ENCODE peak calls at places on chromosomes 12 and 14, in nine cellular contexts. Y is IMR-90, X is right cardiac atrium, L is heart left ventricle, T is aorta, P is neuronal stem cell, F is HepG2, D is fibroblast of lung, M is HAP-1. K is an unnamed sample. For H3K4me1, the result is how much of the 10 kb centered on the place peaks cover.

GRCh38 chr12:52530905-52531304 is 10.7 kb upstream of the KRT5 start:
- DNase-seq in Y (no peak), X (no peak), L (no peak), T (peak), P (no peak), F (no peak), D (no peak), M (no peak), K (no peak)

GRCh38 chr14:69879175-69880047 is at the start of gene SMOC1:
- DNase-seq in Y (peak), X (peak), L (peak), T (peak), P (peak), F (peak), D (peak), M (peak), K (no peak)

GRCh38 chr12:46214668-46215429 is 54.0 kb downstream of the SLC38A1 start:
- DNase-seq in Y (peak), X (peak), L (no peak), T (no peak), P (no peak), F (no peak), D (no peak), M (no peak), K (no peak)

GRCh38 chr12:117889098-117889497 is 79.7 kb downstream of the KSR2 start:
- DNase-seq in Y (no peak), X (no peak), L (no peak), T (no peak), P (no peak), F (no peak), D (no peak), M (no peak), K (no peak)

GRCh38 chr14:54776361-54777001 is 126.1 kb downstream of the GCH1 start:
- DNase-seq in Y (peak), X (peak), L (peak), T (peak), P (no peak), F (no peak), D (peak), M (no peak), K (no peak)

GRCh38 chr12:112252184-112252583 is 126.8 kb downstream of the TRAFD1 start:
- DNase-seq in Y (peak), X (no peak), L (no peak), T (no peak), P (no peak), F (no peak), D (peak), M (no peak), K (no peak)

GRCh38 chr12:58253663-58254062 is 312.3 kb downstream of the ATP23 start:
- DNase-seq in Y (no peak), X (no peak), L (no peak), T (no peak), P (no peak), F (no peak), D (no peak), M (no peak), K (no peak)

GRCh38 chr14:100845341-100845740 is 19.4 kb downstream of the MEG3 start:
- DNase-seq in Y (no peak), X (peak), L (no peak), T (peak), P (no peak), F (no peak), D (no peak), M (no peak), K (no peak)

GRCh38 chr12:104603545-104603973 is 146.8 kb downstream of the CHST11 start:
- DNase-seq in Y (peak), X (no peak), L (no peak), T (no peak), P (no peak), F (no peak), D (peak), M (no peak), K (no peak)
- H3K4me1 ChIP-seq in Y (under half), X (under half), L (under half), T (under half), P (under half), F (under half), D (under half), M (under half), K (under half)

DNA sequence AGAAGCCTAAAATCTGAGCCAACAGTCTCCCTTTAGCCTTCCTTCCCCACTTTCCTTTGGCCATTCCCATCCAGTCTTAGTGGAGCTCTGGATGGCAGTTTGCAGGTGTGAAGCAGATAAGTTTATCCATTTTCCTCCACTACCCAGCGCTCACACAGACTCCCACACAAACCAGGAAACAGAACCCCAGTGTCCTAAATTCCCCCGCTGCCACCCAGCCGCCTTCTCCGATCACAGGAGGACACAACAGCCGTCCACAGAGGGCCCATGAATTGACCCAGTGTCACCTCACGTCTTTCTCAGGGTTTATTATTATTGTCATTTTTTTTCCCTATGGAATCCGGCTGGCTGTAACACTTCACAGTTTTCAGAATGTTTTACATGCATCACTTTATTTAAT is 16.4 kb downstream of the CD9 start:
- DNase-seq in Y (no peak), X (peak), L (no peak), T (no peak), P (no peak), F (no peak), D (no peak), M (no peak), K (no peak)
- H3K4me3 ChIP-seq in Y (no peak), X (no peak), L (no peak), T (no peak), P (no peak), F (no peak), D (no peak), M (no peak), K (no peak)

DNA sequence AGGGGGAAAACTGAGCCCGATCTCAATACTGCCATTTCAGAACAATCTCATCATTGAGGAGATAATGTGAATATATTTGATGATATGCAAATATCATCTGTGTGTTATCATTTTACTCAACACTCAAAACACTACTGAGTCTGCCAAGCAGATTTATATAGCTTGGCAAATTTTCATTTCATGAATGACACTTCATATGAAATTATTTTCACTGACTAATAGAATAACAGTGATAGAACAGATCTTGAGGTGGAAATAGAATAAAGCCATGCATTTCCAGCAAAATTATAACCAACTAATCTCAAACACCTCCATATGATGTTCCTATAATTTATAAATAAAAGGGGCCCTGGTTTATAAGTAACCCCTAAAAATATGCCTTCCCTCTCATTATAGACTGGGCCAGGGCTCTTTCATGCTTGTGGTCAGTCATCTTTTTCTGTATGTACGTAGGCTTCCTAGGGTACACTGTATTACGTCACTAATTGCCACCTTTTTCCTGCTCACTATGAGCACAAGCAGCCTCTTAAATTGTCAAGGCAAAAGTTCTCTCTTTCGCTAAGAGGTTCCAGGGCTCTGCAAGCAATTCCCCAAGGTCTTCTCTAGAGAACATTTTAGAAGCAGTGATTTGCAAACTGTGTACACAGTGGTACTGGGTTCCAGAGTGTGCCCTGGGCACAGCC is 197.1 kb upstream of the FOXN3 start:
- DNase-seq in Y (no peak), X (no peak), L (no peak), T (no peak), P (no peak), F (no peak), D (no peak), M (no peak), K (no peak)
- H3K4me1 ChIP-seq in Y (under half), X (under half), L (under half), T (under half), P (under half), F (under half), D (under half), M (under half), K (under half)

GRCh38 chr14:75282166-75282547 is 3.5 kb downstream of the FOS start:
- DNase-seq in Y (peak), X (no peak), L (no peak), T (no peak), P (no peak), F (no peak), D (peak), M (no peak), K (no peak)
- H3K4me3 ChIP-seq in Y (no peak), X (no peak), L (peak), T (no peak), P (no peak), F (no peak), D (no peak), M (no peak), K (no peak)

GRCh38 chr14:98835825-98836100 is 436.2 kb downstream of the BCL11B start:
- DNase-seq in Y (no peak), X (no peak), L (no peak), T (no peak), P (no peak), F (no peak), D (no peak), M (no peak), K (no peak)
- H3K4me1 ChIP-seq in Y (under half), X (under half), L (under half), T (under half), P (under half), F (under half), D (under half), M (under half), K (under half)

DNA sequence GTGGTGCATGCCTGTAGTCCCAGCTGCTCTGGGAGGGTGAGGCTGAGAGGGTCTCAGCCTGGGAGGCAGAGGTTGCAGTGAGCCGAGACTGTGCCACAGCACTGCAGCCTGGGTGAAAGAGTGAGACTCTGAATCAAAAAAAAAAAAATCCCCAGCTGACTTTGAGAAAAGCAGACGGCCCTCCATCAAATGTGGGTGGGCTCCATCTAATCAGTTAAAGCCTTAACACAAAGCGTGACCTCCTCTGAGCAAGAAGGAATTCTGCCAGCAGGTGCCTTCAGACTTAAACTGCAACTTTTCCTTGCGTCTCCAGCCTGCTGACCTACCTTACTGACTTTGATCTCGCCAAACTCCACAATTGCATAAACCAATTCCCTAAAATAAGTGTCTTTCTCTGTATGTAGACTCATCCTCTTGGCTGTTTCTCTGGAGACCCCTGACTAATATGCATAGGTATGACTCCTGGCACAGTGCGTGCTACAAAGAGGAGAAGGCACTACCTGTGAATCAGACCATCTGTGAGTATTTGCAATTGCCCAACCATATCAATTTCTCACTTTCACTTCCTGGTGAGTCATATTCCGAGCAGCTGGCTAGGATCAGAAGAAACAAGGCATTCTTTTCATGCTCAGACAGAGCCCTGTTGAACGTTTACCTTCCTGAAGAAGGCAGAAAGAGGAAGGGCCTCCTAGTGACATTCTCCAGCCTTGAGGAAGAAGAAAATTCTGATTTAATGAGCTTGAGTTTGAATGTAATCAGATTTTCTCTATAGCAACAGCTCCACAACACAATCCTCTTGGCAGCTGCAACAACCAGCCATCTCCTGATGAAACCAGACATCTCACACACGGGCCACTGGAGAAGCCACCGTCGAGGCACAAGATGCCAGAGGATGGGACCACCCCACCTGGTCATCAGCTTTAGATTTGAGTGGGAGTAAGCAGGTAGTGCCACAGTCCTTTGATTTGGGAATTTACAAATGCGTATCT is 54.3 kb downstream of the CLMN start:
- DNase-seq in Y (peak), X (no peak), L (no peak), T (no peak), P (no peak), F (peak), D (peak), M (no peak), K (peak)
- H3K4me3 ChIP-seq in Y (no peak), X (no peak), L (no peak), T (no peak), P (no peak), F (no peak), D (no peak), M (no peak), K (no peak)